ENCODE peak calls at places on chromosome 11, in five cellular contexts. V is AG09309; U is SJSA1; O is stimulated activated CD4-positive, alpha-beta T cell treated with anti-CD3 and anti-CD28 coated beads, Interleukin-4, amount 100 ng/mL, for 48 hours; H is activated T-helper 1 cell treated with Interleukin-2 at 50 U/mL for 16 hours. T is an unnamed sample.

GRCh38 chr11:110207089-110207488 is 89.3 kb downstream of the RDX start:
- DNase-seq in V (no peak), U (no peak), O (no peak), H (no peak), T (no peak)

GRCh38 chr11:66080055-66080817 is 10.2 kb downstream of the PACS1 start:
- DNase-seq in V (peak), U (peak), O (peak), H (peak), T (peak)

GRCh38 chr11:117456027-117456720 is 128.5 kb downstream of the CEP164 start:
- DNase-seq in V (no peak), U (no peak), O (peak), H (no peak), T (no peak)

GRCh38 chr11:60951909-60952741 is at the start of gene SLC15A3:
- DNase-seq in V (no peak), U (no peak), O (no peak), H (no peak), T (peak)

GRCh38 chr11:70544774-70545625 is 146.7 kb downstream of the CTTN start:
- DNase-seq in V (no peak), U (peak), O (no peak), H (no peak), T (no peak)

GRCh38 chr11:110297082-110297725 is 790 bp upstream of the RDX start:
- DNase-seq in V (no peak), U (peak), O (no peak), H (no peak), T (peak)

GRCh38 chr11:17473071-17473744 is 3.4 kb downstream of the ABCC8 start:
- DNase-seq in V (no peak), U (no peak), O (no peak), H (no peak), T (peak)

GRCh38 chr11:95524328-95525036 is 265.1 kb downstream of the FAM76B start:
- DNase-seq in V (no peak), U (no peak), O (no peak), H (no peak), T (no peak)

GRCh38 chr11:122101625-122102291 is 14.3 kb downstream of the BLID start:
- DNase-seq in V (peak), U (peak), O (no peak), H (no peak), T (no peak)

GRCh38 chr11:93668171-93668570 is 6.7 kb downstream of the CEP295 start:
- DNase-seq in V (no peak), U (no peak), O (no peak), H (no peak), T (no peak)

GRCh38 chr11:11691296-11692141 is 69.7 kb upstream of the GALNT18 start:
- DNase-seq in V (no peak), U (no peak), O (no peak), H (no peak), T (no peak)

GRCh38 chr11:109851780-109852390 is 241.3 kb upstream of the ZC3H12C start:
- DNase-seq in V (no peak), U (no peak), O (no peak), H (no peak), T (no peak)

GRCh38 chr11:129595043-129595962 is 219.7 kb downstream of the BARX2 start:
- DNase-seq in V (no peak), U (no peak), O (no peak), H (no peak), T (no peak)

GRCh38 chr11:70682760-70683159 is 284.4 kb downstream of the CTTN start:
- DNase-seq in V (no peak), U (no peak), O (no peak), H (no peak), T (no peak)

GRCh38 chr11:33406241-33406640 is 149.1 kb downstream of the HIPK3 start:
- DNase-seq in V (no peak), U (no peak), O (no peak), H (no peak), T (no peak)